ENCODE peak calls at places on chromosomes 4 and X, in seven cellular contexts. F is thoracic aorta; E is mucosa of descending colon; O is epithelial cell of prostate; U is nucleus accumbens; Y is activated T-cell treated with anti-CD3 and anti-CD28 coated beads, Interleukin-2, amount 50 U/mL, for 72 hours; Q is PC-3. R is an unnamed sample.

GRCh38 chrX:19638968-19639539 is 123.7 kb upstream of the MAP3K15 start:
- DNase-seq in F (no peak), E (no peak), O (no peak), U (no peak), Y (no peak), Q (peak), R (no peak)

GRCh38 chr4:65668201-65669007 is 1.9 kb downstream of the EPHA5 start:
- DNase-seq in F (no peak), E (no peak), O (no peak), U (no peak), Y (no peak), Q (peak), R (peak)

GRCh38 chrX:16487620-16488380 is 162.2 kb upstream of the S100G start:
- DNase-seq in F (no peak), E (no peak), O (no peak), U (no peak), Y (no peak), Q (peak), R (no peak)

GRCh38 chr4:177315767-177316490 is 6.3 kb downstream of the NEIL3 start:
- DNase-seq in F (no peak), E (no peak), O (no peak), U (no peak), Y (no peak), Q (no peak), R (no peak)

GRCh38 chr4:13248621-13249298 is 235.4 kb downstream of the RAB28 start:
- DNase-seq in F (no peak), E (no peak), O (no peak), U (no peak), Y (no peak), Q (peak), R (no peak)

GRCh38 chr4:70901984-70902576 is at the start of gene MOB1B:
- DNase-seq in F (peak), E (peak), O (peak), U (peak), Y (peak), Q (peak), R (peak)

GRCh38 chrX:17373337-17373736 is 1.7 kb upstream of the NHS start:
- DNase-seq in F (no peak), E (no peak), O (no peak), U (no peak), Y (no peak), Q (no peak), R (no peak)

GRCh38 chr4:159607824-159608223 is 504.9 kb downstream of the RAPGEF2 start:
- DNase-seq in F (no peak), E (no peak), O (no peak), U (no peak), Y (no peak), Q (no peak), R (peak)

GRCh38 chr4:173009129-173009823 is 159.3 kb upstream of the GALNT7 start:
- DNase-seq in F (no peak), E (no peak), O (no peak), U (no peak), Y (no peak), Q (no peak), R (no peak)